ENCODE peak calls at places on chromosomes 16 and 17, in five cellular contexts. One of them, this sample, is unnamed.

GRCh38 chr17:35797370-35797769 is 1.9 kb upstream of the MMP28 start:
- DNase-seq in CD4-positive, alpha-beta T cell: no peak
- DNase-seq in progenitor cell of endocrine pancreas: no peak
- DNase-seq in heart right ventricle: no peak
- DNase-seq in GM12878: no peak
- DNase-seq in this sample: no peak

GRCh38 chr16:72467157-72467759 is 295.3 kb upstream of the PMFBP1 start:
- DNase-seq in GM12878: no peak
- DNase-seq in heart right ventricle: no peak
- DNase-seq in CD4-positive, alpha-beta T cell: no peak
- DNase-seq in progenitor cell of endocrine pancreas: no peak
- DNase-seq in this sample: no peak

GRCh38 chr17:10019941-10020403 is 114.9 kb upstream of the RCVRN start:
- DNase-seq in progenitor cell of endocrine pancreas: no peak
- DNase-seq in heart right ventricle: no peak
- DNase-seq in CD4-positive, alpha-beta T cell: no peak
- DNase-seq in GM12878: no peak
- DNase-seq in this sample: no peak

GRCh38 chr16:17519041-17519440 is 48.3 kb upstream of the XYLT1 start:
- DNase-seq in progenitor cell of endocrine pancreas: no peak
- DNase-seq in CD4-positive, alpha-beta T cell: no peak
- DNase-seq in GM12878: no peak
- DNase-seq in heart right ventricle: no peak
- DNase-seq in this sample: no peak

GRCh38 chr16:10385725-10386516 is at the start of gene ATF7IP2:
- DNase-seq in CD4-positive, alpha-beta T cell: peak; percentile 86
- DNase-seq in GM12878: peak; percentile 80
- DNase-seq in heart right ventricle: peak; percentile 91
- DNase-seq in progenitor cell of endocrine pancreas: peak; percentile 77
- DNase-seq in this sample: peak; percentile 95

GRCh38 chr16:85612191-85612800 is 826 bp upstream of the GSE1 start:
- DNase-seq in progenitor cell of endocrine pancreas: no peak
- DNase-seq in heart right ventricle: peak; percentile 78
- DNase-seq in GM12878: no peak
- DNase-seq in CD4-positive, alpha-beta T cell: no peak
- DNase-seq in this sample: no peak

GRCh38 chr16:2341456-2342447 is 1.2 kb upstream of the ABCA3 start:
- DNase-seq in progenitor cell of endocrine pancreas: peak; percentile 22
- DNase-seq in GM12878: no peak
- DNase-seq in CD4-positive, alpha-beta T cell: no peak
- DNase-seq in heart right ventricle: peak; percentile 32
- DNase-seq in this sample: no peak

GRCh38 chr16:2842340-2843000 is 12.4 kb downstream of the ZG16B start:
- DNase-seq in GM12878: no peak
- DNase-seq in progenitor cell of endocrine pancreas: no peak
- DNase-seq in heart right ventricle: peak; percentile 67
- DNase-seq in CD4-positive, alpha-beta T cell: peak; percentile 69
- DNase-seq in this sample: no peak

GRCh38 chr17:17587614-17588336 is 3.7 kb downstream of the PEMT start:
- DNase-seq in progenitor cell of endocrine pancreas: no peak
- DNase-seq in CD4-positive, alpha-beta T cell: no peak
- DNase-seq in heart right ventricle: no peak
- DNase-seq in GM12878: no peak
- DNase-seq in this sample: no peak

GRCh38 chr17:66915204-66915611 is 49.3 kb upstream of the CACNG4 start:
- DNase-seq in heart right ventricle: no peak
- DNase-seq in GM12878: no peak
- DNase-seq in progenitor cell of endocrine pancreas: no peak
- DNase-seq in CD4-positive, alpha-beta T cell: no peak
- DNase-seq in this sample: no peak
- TF ChIP-seq CTCF in heart right ventricle: peak; percentile 39
- TF ChIP-seq CTCF in GM12878: no peak
- TF ChIP-seq CTCF in progenitor cell of endocrine pancreas: no peak
- TF ChIP-seq CTCF in CD4-positive, alpha-beta T cell: no peak
- TF ChIP-seq CTCF in this sample: peak; percentile 56

DNA sequence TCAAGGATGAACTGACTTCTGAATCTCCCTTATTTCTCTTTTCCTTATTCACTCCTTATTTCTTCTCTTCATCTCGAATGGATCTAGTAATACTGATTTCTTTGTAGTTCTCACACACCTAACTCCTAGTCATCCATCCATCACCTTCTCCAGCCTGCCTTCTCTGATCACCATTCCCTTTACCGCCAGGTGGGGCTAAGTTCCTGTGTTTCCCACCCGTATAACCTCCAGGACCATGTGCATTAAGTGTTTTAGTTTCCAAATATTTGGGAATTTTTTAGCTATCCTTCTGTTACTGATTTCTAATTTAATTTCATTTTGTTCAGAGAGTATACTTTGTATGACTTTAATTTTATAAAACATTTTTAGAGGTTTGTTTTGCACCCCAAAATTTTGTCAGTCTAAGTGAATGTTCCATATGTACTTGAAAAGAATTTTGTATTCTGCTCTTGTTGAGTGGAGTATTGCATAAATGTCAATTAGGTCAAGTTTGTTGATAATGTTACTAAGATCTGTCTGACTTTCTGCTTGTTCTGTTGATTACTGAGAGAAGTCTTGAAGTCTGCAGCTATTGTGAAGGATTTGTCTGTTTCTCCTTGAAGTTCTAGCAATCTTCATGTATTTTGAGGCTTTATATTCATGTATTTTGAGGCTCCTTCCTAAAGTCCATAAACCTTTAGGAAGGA is 8.8 kb downstream of the BPTF start:
- DNase-seq in GM12878: no peak
- DNase-seq in heart right ventricle: no peak
- DNase-seq in CD4-positive, alpha-beta T cell: no peak
- DNase-seq in progenitor cell of endocrine pancreas: no peak
- DNase-seq in this sample: no peak
- TF ChIP-seq CTCF in GM12878: no peak
- TF ChIP-seq CTCF in heart right ventricle: no peak
- TF ChIP-seq CTCF in CD4-positive, alpha-beta T cell: no peak
- TF ChIP-seq CTCF in progenitor cell of endocrine pancreas: peak; percentile 53
- TF ChIP-seq CTCF in this sample: peak; percentile 28

DNA sequence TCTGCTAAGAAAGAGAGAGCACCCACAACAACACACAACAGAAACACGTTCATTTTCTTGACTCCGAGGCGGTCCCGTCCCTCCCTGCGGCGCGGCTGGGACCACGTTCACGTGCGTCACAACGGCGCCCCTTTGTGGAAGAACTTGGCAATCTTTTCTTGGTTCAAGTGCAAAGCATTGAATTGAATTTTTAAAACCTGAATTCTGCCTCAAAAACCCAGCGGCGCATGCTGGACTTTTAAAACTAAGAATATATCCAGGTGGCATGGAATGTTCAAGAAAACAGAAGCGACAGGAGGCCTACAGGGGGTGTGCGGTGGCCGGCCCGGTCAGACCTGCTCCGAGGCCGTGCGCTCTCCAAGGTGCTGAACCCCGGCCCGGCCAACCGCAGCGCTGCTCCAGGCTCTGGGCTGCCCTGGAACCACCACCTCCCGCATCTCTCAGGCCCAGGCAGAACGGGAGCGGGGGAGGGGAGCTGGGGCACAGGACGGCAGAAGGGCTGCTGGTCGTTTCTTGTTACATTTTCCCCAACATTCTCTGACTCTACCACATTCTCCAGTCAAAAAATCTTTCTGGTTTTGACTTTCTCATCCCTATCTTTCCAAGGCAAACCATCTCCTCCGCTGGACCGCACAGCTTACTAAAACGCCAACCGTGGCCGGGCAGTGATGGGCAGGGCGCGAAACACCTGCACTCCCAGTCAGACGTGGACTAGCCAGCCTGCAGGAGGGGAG is 3.4 kb upstream of the HEXD start:
- DNase-seq in CD4-positive, alpha-beta T cell: peak; percentile 73
- DNase-seq in GM12878: no peak
- DNase-seq in heart right ventricle: peak; percentile 79
- DNase-seq in progenitor cell of endocrine pancreas: peak; percentile 75
- DNase-seq in this sample: no peak
- TF ChIP-seq CTCF in CD4-positive, alpha-beta T cell: peak; percentile 75
- TF ChIP-seq CTCF in GM12878: peak; percentile 65
- TF ChIP-seq CTCF in heart right ventricle: peak; percentile 83
- TF ChIP-seq CTCF in progenitor cell of endocrine pancreas: peak; percentile 66
- TF ChIP-seq CTCF in this sample: peak; percentile 99

DNA sequence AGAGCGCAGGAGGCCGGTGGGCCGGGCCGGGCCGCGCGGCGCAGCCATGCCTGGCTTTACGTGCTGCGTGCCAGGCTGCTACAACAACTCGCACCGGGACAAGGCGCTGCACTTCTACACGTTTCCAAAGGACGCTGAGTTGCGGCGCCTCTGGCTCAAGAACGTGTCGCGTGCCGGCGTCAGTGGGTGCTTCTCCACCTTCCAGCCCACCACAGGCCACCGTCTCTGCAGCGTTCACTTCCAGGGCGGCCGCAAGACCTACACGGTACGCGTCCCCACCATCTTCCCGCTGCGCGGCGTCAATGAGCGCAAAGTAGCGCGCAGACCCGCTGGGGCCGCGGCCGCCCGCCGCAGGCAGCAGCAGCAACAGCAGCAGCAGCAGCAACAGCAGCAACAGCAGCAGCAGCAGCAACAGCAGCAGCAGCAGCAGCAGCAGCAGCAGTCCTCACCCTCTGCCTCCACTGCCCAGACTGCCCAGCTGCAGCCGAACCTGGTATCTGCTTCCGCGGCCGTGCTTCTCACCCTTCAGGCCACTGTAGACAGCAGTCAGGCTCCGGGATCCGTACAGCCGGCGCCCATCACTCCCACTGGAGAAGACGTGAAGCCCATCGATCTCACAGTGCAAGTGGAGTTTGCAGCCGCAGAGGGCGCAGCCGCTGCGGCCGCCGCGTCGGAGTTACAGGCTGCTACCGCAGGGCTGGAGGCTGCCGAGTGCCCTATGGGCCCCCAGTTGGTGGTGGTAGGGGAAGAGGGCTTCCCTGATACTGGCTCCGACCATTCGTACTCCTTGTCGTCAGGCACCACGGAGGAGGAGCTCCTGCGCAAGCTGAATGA is 606 bp downstream of the THAP11 start:
- DNase-seq in heart right ventricle: peak; percentile 67
- DNase-seq in CD4-positive, alpha-beta T cell: peak; percentile 65
- DNase-seq in GM12878: no peak
- DNase-seq in progenitor cell of endocrine pancreas: peak; percentile 52
- DNase-seq in this sample: no peak
- TF ChIP-seq CTCF in heart right ventricle: peak; percentile 39
- TF ChIP-seq CTCF in CD4-positive, alpha-beta T cell: peak; percentile 29
- TF ChIP-seq CTCF in GM12878: peak; percentile 25
- TF ChIP-seq CTCF in progenitor cell of endocrine pancreas: peak; percentile 57
- TF ChIP-seq CTCF in this sample: peak; percentile 71

DNA sequence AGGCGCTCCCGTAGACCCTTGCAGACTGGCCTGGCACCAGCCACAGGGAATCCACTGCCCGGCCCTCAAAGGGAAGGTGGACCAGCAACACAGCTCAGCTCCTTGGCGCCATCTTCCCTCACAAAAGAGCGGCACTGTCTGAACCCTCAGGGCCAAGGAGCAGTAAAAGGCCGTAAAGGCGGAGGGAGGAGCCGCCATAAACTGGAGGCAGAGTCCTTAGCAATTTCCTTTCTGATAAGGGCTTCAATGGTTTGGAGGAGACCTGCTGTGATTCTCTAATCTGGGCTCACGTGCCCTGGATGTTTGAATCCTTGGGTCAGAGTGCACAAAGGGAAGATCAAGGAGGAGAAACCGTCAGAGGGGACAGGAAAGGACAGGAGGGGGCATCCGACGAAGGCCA is 15.5 kb upstream of the AXIN2 start:
- DNase-seq in CD4-positive, alpha-beta T cell: no peak
- DNase-seq in heart right ventricle: no peak
- DNase-seq in GM12878: no peak
- DNase-seq in progenitor cell of endocrine pancreas: no peak
- DNase-seq in this sample: no peak
- TF ChIP-seq CTCF in CD4-positive, alpha-beta T cell: no peak
- TF ChIP-seq CTCF in heart right ventricle: no peak
- TF ChIP-seq CTCF in GM12878: no peak
- TF ChIP-seq CTCF in progenitor cell of endocrine pancreas: no peak
- TF ChIP-seq CTCF in this sample: no peak

This sample was measured in chondrocyte.